ENCODE peak calls at places on chromosomes 5 and 9, in six cellular contexts. D is left lung, S is ovary, L is lung, Z is endothelial cell of umbilical vein, A is cardiac fibroblast. Q is an unnamed sample.

GRCh38 chr5:151202381-151203139 is 21.3 kb downstream of the CCDC69 start:
- DNase-seq in D (no peak), S (no peak), L (peak; percentile 26), Z (peak; percentile 80), A (peak; percentile 34), Q (peak; percentile 83)

GRCh38 chr5:172114875-172115422 is 73.1 kb downstream of the STK10 start:
- DNase-seq in D (peak; percentile 80), S (peak; percentile 27), L (peak; percentile 57), Z (no peak), A (no peak), Q (no peak)

GRCh38 chr5:73591102-73591695 is 25.7 kb downstream of the UTP15 start:
- DNase-seq in D (no peak), S (no peak), L (peak; percentile 48), Z (peak; percentile 82), A (peak; percentile 93), Q (peak; percentile 95)

GRCh38 chr5:1174122-1174936 is 27.1 kb upstream of the SLC6A19 start:
- DNase-seq in D (peak; percentile 38), S (peak; percentile 58), L (peak; percentile 61), Z (peak; percentile 63), A (peak; percentile 80), Q (peak; percentile 87)

GRCh38 chr9:128175102-128175563 is 15.1 kb downstream of the BBLN start:
- DNase-seq in D (no peak), S (no peak), L (no peak), Z (no peak), A (peak; percentile 10), Q (peak; percentile 58)

GRCh38 chr5:143261748-143262392 is 141.6 kb downstream of the NR3C1 start:
- DNase-seq in D (no peak), S (no peak), L (no peak), Z (no peak), A (peak; percentile 55), Q (peak; percentile 95)

GRCh38 chr9:76562511-76562911 is 103.5 kb downstream of the GCNT1 start:
- DNase-seq in D (no peak), S (no peak), L (no peak), Z (peak; percentile 42), A (peak; percentile 82), Q (peak; percentile 84)

GRCh38 chr5:54985301-54986268 is at the start of gene ESM1:
- DNase-seq in D (no peak), S (no peak), L (no peak), Z (peak; percentile 99), A (peak; percentile 52), Q (peak; percentile 73)

GRCh38 chr9:35791321-35791921 is at the start of gene NPR2:
- DNase-seq in D (no peak), S (peak; percentile 81), L (no peak), Z (peak; percentile 15), A (peak; percentile 53), Q (no peak)

GRCh38 chr5:57172466-57172961 is 1.3 kb upstream of the GPBP1 start:
- DNase-seq in D (no peak), S (no peak), L (no peak), Z (peak; percentile 61), A (peak; percentile 44), Q (no peak)

GRCh38 chr5:128378196-128378595 is 159.8 kb downstream of the FBN2 start:
- DNase-seq in D (no peak), S (no peak), L (no peak), Z (no peak), A (no peak), Q (peak; percentile 9)

GRCh38 chr9:128455849-128456612 is at the start of gene ODF2:
- DNase-seq in D (peak; percentile 98), S (peak; percentile 99), L (peak; percentile 98), Z (peak; percentile 95), A (peak; percentile 97), Q (peak; percentile 91)

GRCh38 chr5:32934529-32934928 is 223.4 kb downstream of the NPR3 start:
- DNase-seq in D (no peak), S (no peak), L (no peak), Z (no peak), A (no peak), Q (no peak)

GRCh38 chr5:8135742-8136141 is 266.8 kb downstream of the MTRR start:
- DNase-seq in D (no peak), S (no peak), L (no peak), Z (no peak), A (no peak), Q (no peak)

GRCh38 chr9:133403766-133404439 is 13.9 kb downstream of the REXO4 start:
- DNase-seq in D (peak; percentile 54), S (no peak), L (peak; percentile 67), Z (peak; percentile 9), A (peak; percentile 18), Q (peak; percentile 22)

GRCh38 chr9:33475357-33475756 is 1.6 kb upstream of the NOL6 start:
- DNase-seq in D (no peak), S (no peak), L (no peak), Z (no peak), A (no peak), Q (no peak)

GRCh38 chr9:137138058-137138697 is 776 bp upstream of the GRIN1 start:
- DNase-seq in D (no peak), S (no peak), L (no peak), Z (no peak), A (no peak), Q (no peak)

GRCh38 chr5:54656261-54656728 is 138.7 kb downstream of the SNX18 start:
- DNase-seq in D (no peak), S (no peak), L (no peak), Z (no peak), A (peak; percentile 81), Q (no peak)

GRCh38 chr5:136040746-136041415 is 12.1 kb downstream of the TGFBI start:
- DNase-seq in D (peak; percentile 16), S (no peak), L (no peak), Z (no peak), A (no peak), Q (no peak)

GRCh38 chr5:168188182-168188581 is 103.3 kb upstream of the WWC1 start:
- DNase-seq in D (no peak), S (no peak), L (no peak), Z (no peak), A (no peak), Q (no peak)

GRCh38 chr5:173314166-173314952 is 13.9 kb downstream of the STC2 start:
- DNase-seq in D (no peak), S (no peak), L (no peak), Z (no peak), A (no peak), Q (no peak)

GRCh38 chr9:27485158-27485557 is 38.9 kb upstream of the IFNK start:
- DNase-seq in D (no peak), S (no peak), L (no peak), Z (no peak), A (no peak), Q (no peak)

GRCh38 chr5:131563434-131564228 is 71.4 kb downstream of the RAPGEF6 start:
- DNase-seq in D (no peak), S (no peak), L (no peak), Z (no peak), A (no peak), Q (no peak)
- TF ChIP-seq CTCF in D (no peak), S (no peak), L (no peak), Z (no peak), A (no peak), Q (no peak)

GRCh38 chr9:72951043-72951442 is 1.8 kb downstream of the ALDH1A1 start:
- DNase-seq in D (no peak), S (no peak), L (no peak), Z (peak; percentile 37), A (no peak), Q (no peak)

GRCh38 chr9:72951520-72952393 is 1.1 kb downstream of the ALDH1A1 start:
- DNase-seq in D (no peak), S (no peak), L (no peak), Z (peak; percentile 44), A (no peak), Q (no peak)

GRCh38 chr9:72948906-72949582 is 3.8 kb downstream of the ALDH1A1 start:
- DNase-seq in D (no peak), S (no peak), L (no peak), Z (peak; percentile 52), A (no peak), Q (no peak)

GRCh38 chr9:72947987-72948465 is 4.8 kb downstream of the ALDH1A1 start:
- DNase-seq in D (no peak), S (no peak), L (no peak), Z (peak; percentile 14), A (no peak), Q (no peak)

DNA sequence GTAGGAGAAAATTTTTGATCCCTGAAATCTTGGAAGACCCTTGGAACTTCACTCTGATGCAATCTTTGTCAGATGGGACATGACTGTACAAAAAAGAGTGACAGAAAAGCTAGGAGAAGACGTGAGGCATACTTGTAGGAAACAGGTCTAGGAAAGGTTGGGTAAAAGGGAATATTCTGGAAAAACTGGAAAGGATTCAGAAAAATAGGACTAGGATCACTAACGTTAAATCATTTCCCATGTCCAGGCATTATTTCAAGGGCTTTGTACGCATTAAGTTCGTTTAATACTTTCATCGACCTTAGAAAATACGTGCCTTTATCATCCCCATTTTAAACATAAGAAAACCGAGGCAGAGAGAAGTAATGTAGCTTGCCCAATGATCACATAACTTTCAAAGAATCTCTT is 2.9 kb downstream of the ALDH1A1 start:
- DNase-seq in D (no peak), S (no peak), L (no peak), Z (no peak), A (no peak), Q (no peak)
- H3K4me3 ChIP-seq in D (no peak overlapping the region), S (peak overlapping the region; percentile 32), L (no peak overlapping the region), Z (no peak overlapping the region), A (no peak overlapping the region), Q (no peak overlapping the region)

DNA sequence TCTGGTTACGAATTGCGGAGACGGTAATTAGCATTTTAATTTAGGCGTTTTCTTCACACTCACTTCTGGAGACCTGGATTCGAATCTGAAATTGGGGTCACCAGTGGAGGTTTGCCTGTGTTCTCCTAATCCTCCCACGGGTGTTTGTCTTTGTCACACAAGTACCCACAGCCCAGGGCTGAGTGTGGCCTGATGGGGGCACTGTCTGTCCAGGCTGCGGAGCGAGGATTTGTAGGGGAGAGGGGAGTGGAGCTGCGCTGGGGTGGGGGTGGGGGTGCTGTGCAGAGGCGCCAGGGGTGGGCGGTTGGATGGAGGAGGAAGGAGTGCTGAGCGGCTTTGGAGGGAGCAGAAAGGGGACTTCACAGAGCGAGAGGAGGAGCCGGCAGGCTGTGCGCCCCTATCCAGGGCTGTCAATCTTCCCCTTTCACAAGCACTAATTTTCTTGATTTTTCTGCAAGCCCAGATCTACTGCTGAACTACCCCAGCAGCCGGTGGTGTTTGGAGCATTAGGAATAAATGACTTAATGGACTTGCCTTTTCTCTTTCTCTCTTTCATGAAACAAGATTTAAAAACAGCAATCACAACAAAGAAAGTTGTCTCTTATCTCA is 53.1 kb downstream of the TSPAN17 start:
- DNase-seq in D (no peak), S (no peak), L (no peak), Z (peak; percentile 21), A (no peak), Q (no peak)
- TF ChIP-seq CTCF in D (no peak), S (no peak), L (no peak), Z (peak; percentile 42), A (peak; percentile 46), Q (peak; percentile 38)

GRCh38 chr9:70409800-70410199 is 4.7 kb downstream of the KLF9 start:
- DNase-seq in D (no peak), S (no peak), L (no peak), Z (no peak), A (no peak), Q (peak; percentile 41)

GRCh38 chr9:70412678-70413426 is 1.6 kb downstream of the KLF9 start:
- DNase-seq in D (peak; percentile 88), S (peak; percentile 94), L (peak; percentile 90), Z (peak; percentile 81), A (peak; percentile 93), Q (peak; percentile 74)

GRCh38 chr9:70411930-70412677 is 2.4 kb downstream of the KLF9 start:
- DNase-seq in D (peak; percentile 84), S (peak; percentile 77), L (peak; percentile 85), Z (peak; percentile 69), A (peak; percentile 94), Q (peak; percentile 94)

GRCh38 chr9:70410368-70410767 is 4.1 kb downstream of the KLF9 start:
- DNase-seq in D (no peak), S (no peak), L (no peak), Z (peak; percentile 53), A (peak; percentile 66), Q (peak; percentile 71)

GRCh38 chr9:70411141-70411929 is 3.1 kb downstream of the KLF9 start:
- DNase-seq in D (peak; percentile 50), S (peak; percentile 76), L (peak; percentile 55), Z (peak; percentile 77), A (peak; percentile 85), Q (peak; percentile 93)
- H3K4me3 ChIP-seq in D (peak overlapping the region; percentile 64), S (peak overlapping the region; percentile 97), L (peak overlapping the region; percentile 92), Z (peak overlapping the region; percentile 73), A (peak overlapping the region; percentile 99), Q (peak overlapping the region; percentile 99)

Q was measured in fibroblast of mammary gland.